ENCODE peak calls at places on chromosome 11, in eight cellular contexts. O is left kidney; R is NCI-H1048; G is naive thymus-derived CD4-positive, alpha-beta T cell; N is T-cell; B is activated T-cell treated with anti-CD3 and anti-CD28 coated beads, Interleukin-2, amount 50 U/mL, for 1 hour; E is cerebellar cortex; V is NCI-H1694. W is an unnamed sample.

GRCh38 chr11:2305862-2306823 is 4.3 kb downstream of the TSPAN32 start:
- DNase-seq in G (peak; percentile 24), B (no peak), E (no peak), V (no peak), R (no peak), N (no peak), O (peak; percentile 78), W (no peak)

GRCh38 chr11:85903406-85903805 is 48.2 kb downstream of the CCDC83 start:
- DNase-seq in E (no peak), O (no peak), G (no peak), R (no peak), N (no peak), B (no peak), V (no peak), W (no peak)

GRCh38 chr11:29527391-29527936 is 489.4 kb downstream of the KCNA4 start:
- DNase-seq in V (no peak), G (no peak), O (peak; percentile 44), R (no peak), B (no peak), E (no peak), N (no peak), W (no peak)

GRCh38 chr11:44241851-44242250 is 68.1 kb downstream of the ALX4 start:
- DNase-seq in V (no peak), E (no peak), O (no peak), R (no peak), B (no peak), N (no peak), G (no peak), W (peak; percentile 12)

GRCh38 chr11:87219266-87219665 is 181.5 kb downstream of the TMEM135 start:
- DNase-seq in V (no peak), R (no peak), E (no peak), N (no peak), O (peak; percentile 16), G (no peak), B (no peak), W (no peak)

GRCh38 chr11:13030857-13031256 is 21.7 kb downstream of the RASSF10 start:
- DNase-seq in G (no peak), O (peak; percentile 50), B (no peak), N (no peak), R (no peak), V (peak; percentile 4), E (no peak), W (no peak)

GRCh38 chr11:35721576-35722341 is 59.2 kb downstream of the TRIM44 start:
- DNase-seq in O (no peak), N (no peak), G (no peak), V (no peak), B (no peak), E (no peak), R (no peak), W (no peak)

GRCh38 chr11:117794144-117794543 is 2.9 kb downstream of the DSCAML1 start:
- DNase-seq in N (no peak), R (no peak), E (no peak), O (no peak), G (no peak), V (no peak), B (no peak), W (peak; percentile 36)

GRCh38 chr11:125404136-125404810 is 91.8 kb downstream of the FEZ1 start:
- DNase-seq in N (no peak), V (no peak), O (peak; percentile 95), E (peak; percentile 37), B (no peak), G (no peak), R (no peak), W (no peak)

GRCh38 chr11:24064309-24064903 is 432.4 kb upstream of the LUZP2 start:
- DNase-seq in R (no peak), V (no peak), B (no peak), G (no peak), O (no peak), E (no peak), N (no peak), W (no peak)

GRCh38 chr11:16936643-16937042 is 77.6 kb downstream of the PLEKHA7 start:
- DNase-seq in B (no peak), G (no peak), N (no peak), E (no peak), V (no peak), R (no peak), O (peak; percentile 55), W (no peak)

GRCh38 chr11:27487706-27488105 is 15.1 kb upstream of the LGR4 start:
- DNase-seq in V (no peak), O (no peak), G (no peak), E (no peak), R (no peak), N (no peak), B (no peak), W (no peak)

GRCh38 chr11:57547854-57548377 is 10.5 kb downstream of the SMTNL1 start:
- DNase-seq in V (no peak), N (no peak), B (no peak), G (no peak), E (no peak), R (no peak), O (no peak), W (no peak)

GRCh38 chr11:34342008-34342533 is 15.7 kb downstream of the ABTB2 start:
- DNase-seq in B (no peak), R (no peak), G (no peak), E (no peak), V (no peak), N (no peak), O (peak; percentile 69), W (no peak)

GRCh38 chr11:8239056-8239455 is 24.6 kb downstream of the LMO1 start:
- DNase-seq in V (no peak), G (no peak), O (no peak), R (no peak), N (no peak), E (no peak), B (no peak), W (no peak)

GRCh38 chr11:118258410-118258809 is 5.7 kb downstream of the MPZL2 start:
- DNase-seq in R (no peak), O (no peak), B (no peak), N (no peak), G (peak; percentile 27), E (no peak), V (no peak), W (no peak)

GRCh38 chr11:46603704-46604308 is 10.0 kb upstream of the AMBRA1 start:
- DNase-seq in G (no peak), O (no peak), N (no peak), R (no peak), E (no peak), V (no peak), B (no peak), W (no peak)

GRCh38 chr11:6545917-6546605 is 49.0 kb downstream of the DNHD1 start:
- DNase-seq in E (peak; percentile 93), G (no peak), O (no peak), R (no peak), N (no peak), V (no peak), B (no peak), W (peak; percentile 52)